ENCODE peak calls at places on chromosome 19, in six cellular contexts. X is ovary; N is tibial artery; Y is right atrium auricular region; R is CD4-positive, CD25-positive, alpha-beta regulatory T cell; H is mesendoderm. E is an unnamed sample.

GRCh38 chr19:51166846-51167490 is 24.9 kb downstream of the SIGLEC7 start:
- DNase-seq in X (no peak), N (no peak), Y (no peak), R (no peak), H (no peak), E (peak; percentile 44)

GRCh38 chr19:17841810-17842662 is 5.7 kb downstream of the JAK3 start:
- DNase-seq in X (peak; percentile 99), N (peak; percentile 84), Y (peak; percentile 75), R (no peak), H (peak; percentile 98), E (peak; percentile 53)

GRCh38 chr19:34838248-34838647 is 65.2 kb upstream of the ZNF599 start:
- DNase-seq in X (no peak), N (no peak), Y (no peak), R (no peak), H (peak; percentile 49), E (no peak)

GRCh38 chr19:29942404-29943261 is 594 bp downstream of the URI1 start:
- DNase-seq in X (peak; percentile 69), N (peak; percentile 75), Y (no peak), R (peak; percentile 79), H (peak; percentile 70), E (peak; percentile 60)

GRCh38 chr19:16111160-16111908 is at the start of gene RAB8A:
- DNase-seq in X (peak; percentile 100), N (peak; percentile 100), Y (peak; percentile 99), R (peak; percentile 99), H (peak; percentile 100), E (peak; percentile 99)

GRCh38 chr19:17656970-17657369 is 31.2 kb downstream of the UNC13A start:
- DNase-seq in X (no peak), N (no peak), Y (no peak), R (no peak), H (no peak), E (no peak)

GRCh38 chr19:43674630-43674982 is 4.6 kb upstream of the PLAUR start:
- DNase-seq in X (no peak), N (no peak), Y (no peak), R (no peak), H (no peak), E (no peak)

GRCh38 chr19:2887391-2887914 is 13.3 kb upstream of the ZNF57 start:
- DNase-seq in X (no peak), N (peak; percentile 23), Y (no peak), R (peak; percentile 39), H (peak; percentile 81), E (no peak)

GRCh38 chr19:38164526-38164925 is 59.5 kb downstream of the DPF1 start:
- DNase-seq in X (no peak), N (no peak), Y (no peak), R (no peak), H (no peak), E (no peak)

GRCh38 chr19:1767464-1767933 is 14.2 kb downstream of the ONECUT3 start:
- DNase-seq in X (peak; percentile 65), N (no peak), Y (no peak), R (peak; percentile 52), H (no peak), E (peak; percentile 53)

GRCh38 chr19:16506961-16507360 is 10.8 kb downstream of the C19orf44 start:
- DNase-seq in X (no peak), N (no peak), Y (no peak), R (no peak), H (no peak), E (no peak)

GRCh38 chr19:2249880-2250764 is 999 bp downstream of the AMH start:
- DNase-seq in X (no peak), N (no peak), Y (no peak), R (no peak), H (no peak), E (no peak)

GRCh38 chr19:2756921-2757881 is 17.4 kb upstream of the SLC39A3 start:
- DNase-seq in X (no peak), N (no peak), Y (no peak), R (no peak), H (no peak), E (no peak)

GRCh38 chr19:45446944-45447343 is 20.9 kb upstream of the FOSB start:
- DNase-seq in X (no peak), N (no peak), Y (no peak), R (no peak), H (no peak), E (no peak)

GRCh38 chr19:1825909-1826556 is 14.0 kb upstream of the ATP8B3 start:
- DNase-seq in X (peak; percentile 92), N (peak; percentile 80), Y (no peak), R (peak; percentile 75), H (peak; percentile 84), E (peak; percentile 67)

GRCh38 chr19:54152878-54153524 is 6.5 kb downstream of the LENG1 start:
- DNase-seq in X (no peak), N (no peak), Y (no peak), R (no peak), H (no peak), E (no peak)

GRCh38 chr19:58182577-58182988 is 278 bp upstream of the ZNF274 start:
- DNase-seq in X (no peak), N (no peak), Y (no peak), R (no peak), H (no peak), E (peak; percentile 90)

GRCh38 chr19:11202488-11203193 is 5.3 kb upstream of the KANK2 start:
- DNase-seq in X (peak; percentile 58), N (no peak), Y (no peak), R (no peak), H (no peak), E (no peak)

GRCh38 chr19:56333506-56333905 is 18.9 kb upstream of the ZSCAN5A start:
- DNase-seq in X (no peak), N (no peak), Y (no peak), R (peak; percentile 34), H (peak; percentile 61), E (peak; percentile 46)

GRCh38 chr19:53927745-53928144 is 18.7 kb downstream of the CACNG7 start:
- DNase-seq in X (no peak), N (no peak), Y (no peak), R (peak; percentile 21), H (peak; percentile 90), E (peak; percentile 43)

GRCh38 chr19:11405846-11406643 is 13.1 kb downstream of the RGL3 start:
- DNase-seq in X (peak; percentile 47), N (no peak), Y (no peak), R (peak; percentile 40), H (peak; percentile 62), E (no peak)

GRCh38 chr19:28468701-28469459 is 744.1 kb downstream of the UQCRFS1 start:
- DNase-seq in X (no peak), N (no peak), Y (no peak), R (no peak), H (peak; percentile 39), E (peak; percentile 24)

GRCh38 chr19:1069009-1069779 is 2.2 kb downstream of the ARHGAP45 start:
- DNase-seq in X (no peak), N (peak; percentile 82), Y (peak; percentile 71), R (peak; percentile 80), H (no peak), E (peak; percentile 86)

GRCh38 chr19:19214892-19215291 is 3.1 kb downstream of the NCAN start:
- DNase-seq in X (peak; percentile 60), N (no peak), Y (no peak), R (no peak), H (peak; percentile 83), E (peak; percentile 40)

GRCh38 chr19:10981496-10981895 is 20.7 kb downstream of the SMARCA4 start:
- DNase-seq in X (no peak), N (no peak), Y (no peak), R (no peak), H (peak; percentile 66), E (no peak)

GRCh38 chr19:4113398-4114088 is 10.4 kb downstream of the MAP2K2 start:
- DNase-seq in X (no peak), N (no peak), Y (no peak), R (no peak), H (no peak), E (no peak)

GRCh38 chr19:4217429-4218264 is 11.7 kb upstream of the EBI3 start:
- DNase-seq in X (no peak), N (no peak), Y (no peak), R (no peak), H (no peak), E (no peak)

GRCh38 chr19:6119031-6119430 is 8.7 kb upstream of the RFX2 start:
- DNase-seq in X (no peak), N (no peak), Y (no peak), R (no peak), H (no peak), E (no peak)

GRCh38 chr19:8611391-8611883 is 922 bp upstream of the ADAMTS10 start:
- DNase-seq in X (peak; percentile 64), N (peak; percentile 80), Y (no peak), R (no peak), H (peak; percentile 38), E (no peak)
- H3K4me3 ChIP-seq in X (no peak overlapping the region), N (no peak overlapping the region), Y (no peak overlapping the region), R (no peak overlapping the region), H (no peak overlapping the region), E (no peak overlapping the region)

GRCh38 chr19:46727036-46727501 is 10.2 kb upstream of the PRKD2 start:
- DNase-seq in X (peak; percentile 47), N (no peak), Y (no peak), R (no peak), H (no peak), E (no peak)
- H3K36me3 ChIP-seq in X (no peaks in the 10 kb centered on the region), N (peaks cover 93% of the 10 kb centered on the region), Y (peaks cover 90% of the 10 kb centered on the region), R (peaks cover 68% of the 10 kb centered on the region), H (peaks cover 26% of the 10 kb centered on the region), E (peaks cover 51% of the 10 kb centered on the region)

GRCh38 chr19:39827216-39827615 is 6.7 kb downstream of the DYRK1B start:
- DNase-seq in X (no peak), N (no peak), Y (no peak), R (no peak), H (no peak), E (no peak)

GRCh38 chr19:39824143-39825092 is 9.5 kb downstream of the DYRK1B start:
- DNase-seq in X (peak; percentile 83), N (peak; percentile 94), Y (peak; percentile 94), R (peak; percentile 88), H (peak; percentile 97), E (peak; percentile 87)

GRCh38 chr19:39826311-39826945 is 7.5 kb downstream of the DYRK1B start:
- DNase-seq in X (no peak), N (no peak), Y (no peak), R (no peak), H (no peak), E (no peak)

GRCh38 chr19:39825093-39825463 is 8.9 kb downstream of the DYRK1B start:
- DNase-seq in X (peak; percentile 49), N (no peak), Y (no peak), R (no peak), H (no peak), E (no peak)

GRCh38 chr19:39825531-39826076 is 8.4 kb downstream of the DYRK1B start:
- DNase-seq in X (peak; percentile 43), N (no peak), Y (no peak), R (no peak), H (no peak), E (no peak)
- H3K4me3 ChIP-seq in X (no peak overlapping the region), N (no peak overlapping the region), Y (no peak overlapping the region), R (no peak overlapping the region), H (no peak overlapping the region), E (no peak overlapping the region)

GRCh38 chr19:52653161-52653560 is 15.0 kb upstream of the ZNF83 start:
- DNase-seq in X (no peak), N (no peak), Y (no peak), R (no peak), H (no peak), E (no peak)

GRCh38 chr19:52648336-52648990 is 10.3 kb upstream of the ZNF83 start:
- DNase-seq in X (no peak), N (no peak), Y (no peak), R (no peak), H (no peak), E (no peak)

GRCh38 chr19:52646571-52647222 is 8.5 kb upstream of the ZNF83 start:
- DNase-seq in X (no peak), N (no peak), Y (no peak), R (no peak), H (no peak), E (no peak)

GRCh38 chr19:52651956-52652355 is 13.8 kb upstream of the ZNF83 start:
- DNase-seq in X (no peak), N (no peak), Y (no peak), R (no peak), H (no peak), E (no peak)
- H3K36me3 ChIP-seq in X (no peaks in the 10 kb centered on the region), N (peaks cover 57% of the 10 kb centered on the region), Y (peaks cover 30% of the 10 kb centered on the region), R (peaks cover 50% of the 10 kb centered on the region), H (peaks cover 7% of the 10 kb centered on the region), E (peaks cover 32% of the 10 kb centered on the region)

E was measured in CD8-positive, alpha-beta T cell.